ENCODE peak calls at places on chromosomes 12 and 14, in five cellular contexts. R, N, A, W and T are unnamed samples.

GRCh38 chr12:56634242-56634836 is 4.2 kb upstream of the BAZ2A start:
- DNase-seq in R (peak), N (peak), A (peak), W (no peak), T (peak)

GRCh38 chr14:60188115-60188514 is 22.9 kb upstream of the DHRS7 start:
- DNase-seq in R (no peak), N (no peak), A (no peak), W (no peak), T (peak)

GRCh38 chr12:102548543-102548942 is 68.2 kb upstream of the IGF1 start:
- DNase-seq in R (no peak), N (no peak), A (no peak), W (no peak), T (no peak)

GRCh38 chr12:63045020-63045860 is 105.8 kb downstream of the AVPR1A start:
- DNase-seq in R (no peak), N (no peak), A (no peak), W (no peak), T (peak)

GRCh38 chr12:119308743-119309456 is 25.6 kb upstream of the CCDC60 start:
- DNase-seq in R (peak), N (peak), A (no peak), W (no peak), T (no peak)

GRCh38 chr12:107320929-107321618 is 227.7 kb upstream of the CRY1 start:
- DNase-seq in R (peak), N (peak), A (no peak), W (no peak), T (no peak)

GRCh38 chr12:20815573-20815972 is 5.1 kb downstream of the SLCO1B3 start:
- DNase-seq in R (no peak), N (no peak), A (no peak), W (no peak), T (no peak)

GRCh38 chr12:132030367-132031038 is 80.8 kb downstream of the EP400 start:
- DNase-seq in R (no peak), N (no peak), A (no peak), W (no peak), T (no peak)

GRCh38 chr12:109715310-109716091 is 1.9 kb downstream of the FAM222A start:
- DNase-seq in R (peak), N (peak), A (no peak), W (no peak), T (peak)

GRCh38 chr14:48398675-48399282 is 723.4 kb upstream of the MDGA2 start:
- DNase-seq in R (no peak), N (peak), A (peak), W (no peak), T (peak)

GRCh38 chr14:91931478-91932088 is 15.9 kb downstream of the FBLN5 start:
- DNase-seq in R (no peak), N (no peak), A (no peak), W (no peak), T (no peak)

GRCh38 chr12:21337453-21337852 is 2.7 kb upstream of the SLCO1A2 start:
- DNase-seq in R (no peak), N (no peak), A (no peak), W (no peak), T (no peak)

GRCh38 chr12:17344649-17345048 is 738.7 kb upstream of the LMO3 start:
- DNase-seq in R (no peak), N (peak), A (no peak), W (no peak), T (no peak)

GRCh38 chr12:93571360-93571853 is 1.1 kb upstream of the SOCS2 start:
- DNase-seq in R (peak), N (peak), A (peak), W (no peak), T (peak)

GRCh38 chr12:131536337-131536736 is 174.6 kb upstream of the SFSWAP start:
- DNase-seq in R (no peak), N (no peak), A (no peak), W (no peak), T (no peak)

GRCh38 chr12:46647034-46647433 is 178.8 kb downstream of the SLC38A4 start:
- DNase-seq in R (no peak), N (no peak), A (no peak), W (no peak), T (no peak)

GRCh38 chr12:114703060-114703493 is 19.1 kb upstream of the TBX3 start:
- DNase-seq in R (no peak), N (peak), A (peak), W (no peak), T (no peak)

GRCh38 chr12:46489951-46490388 is 117.4 kb upstream of the SLC38A2 start:
- DNase-seq in R (no peak), N (no peak), A (peak), W (no peak), T (no peak)

GRCh38 chr12:55675671-55676070 is 32.0 kb downstream of the ITGA7 start:
- DNase-seq in R (no peak), N (no peak), A (no peak), W (no peak), T (no peak)

GRCh38 chr14:90454041-90455000 is 57.5 kb downstream of the CALM1 start:
- DNase-seq in R (peak), N (peak), A (peak), W (no peak), T (peak)

GRCh38 chr14:87615822-87616679 is 376.9 kb downstream of the GALC start:
- DNase-seq in R (peak), N (peak), A (peak), W (no peak), T (peak)

GRCh38 chr12:85781751-85782150 is 54.5 kb downstream of the RASSF9 start:
- DNase-seq in R (no peak), N (no peak), A (no peak), W (no peak), T (no peak)

GRCh38 chr12:121120323-121120722 is 12.4 kb upstream of the P2RX7 start:
- DNase-seq in R (no peak), N (no peak), A (no peak), W (no peak), T (no peak)

GRCh38 chr12:67650528-67651379 is 2.2 kb downstream of the DYRK2 start:
- DNase-seq in R (no peak), N (no peak), A (no peak), W (no peak), T (no peak)

GRCh38 chr12:62632521-62632920 is 165.9 kb downstream of the MON2 start:
- DNase-seq in R (peak), N (peak), A (peak), W (no peak), T (no peak)

GRCh38 chr14:50955373-50956043 is 11.2 kb upstream of the PYGL start:
- DNase-seq in R (peak), N (peak), A (peak), W (no peak), T (peak)

GRCh38 chr14:51019089-51019488 is 74.8 kb upstream of the PYGL start:
- DNase-seq in R (no peak), N (no peak), A (no peak), W (no peak), T (no peak)

GRCh38 chr14:44803239-44803905 is 158.4 kb downstream of the KLHL28 start:
- DNase-seq in R (no peak), N (peak), A (peak), W (peak), T (peak)

GRCh38 chr12:92094751-92095161 is 50.9 kb downstream of the BTG1 start:
- DNase-seq in R (no peak), N (peak), A (no peak), W (no peak), T (no peak)

GRCh38 chr12:121964813-121965643 is 46.6 kb downstream of the CFAP251 start:
- DNase-seq in R (no peak), N (no peak), A (no peak), W (no peak), T (no peak)

GRCh38 chr14:31510222-31510621 is 22.4 kb upstream of the GPR33 start:
- DNase-seq in R (no peak), N (peak), A (peak), W (no peak), T (peak)

GRCh38 chr14:32038876-32039275 is 38.2 kb upstream of the ARHGAP5 start:
- DNase-seq in R (no peak), N (no peak), A (no peak), W (no peak), T (no peak)

GRCh38 chr12:8572507-8572906 is 31.8 kb upstream of the CLEC4E start:
- DNase-seq in R (no peak), N (no peak), A (no peak), W (no peak), T (no peak)

GRCh38 chr14:79841433-79841832 is 369.9 kb downstream of the DIO2 start:
- DNase-seq in R (no peak), N (no peak), A (no peak), W (no peak), T (no peak)

GRCh38 chr14:22282429-22282828 is 306.6 kb downstream of the DAD1 start:
- DNase-seq in R (no peak), N (no peak), A (no peak), W (no peak), T (no peak)

GRCh38 chr12:10190558-10191388 is 11.9 kb downstream of the TMEM52B start:
- DNase-seq in R (peak), N (peak), A (peak), W (no peak), T (peak)

GRCh38 chr12:113678222-113678621 is 206.6 kb upstream of the LHX5 start:
- DNase-seq in R (no peak), N (no peak), A (no peak), W (no peak), T (peak)

GRCh38 chr12:124096109-124096508 is 123.1 kb downstream of the ZNF664 start:
- DNase-seq in R (no peak), N (no peak), A (no peak), W (no peak), T (no peak)

GRCh38 chr14:105605501-105606304 is 79.3 kb downstream of the TMEM121 start:
- DNase-seq in R (no peak), N (no peak), A (no peak), W (no peak), T (no peak)

GRCh38 chr14:75181426-75182062 is 5.1 kb upstream of the TMED10 start:
- DNase-seq in R (no peak), N (no peak), A (peak), W (no peak), T (no peak)

GRCh38 chr14:75175677-75176141 is 703 bp downstream of the TMED10 start:
- DNase-seq in R (no peak), N (no peak), A (no peak), W (no peak), T (no peak)

GRCh38 chr14:75174066-75174465 is 2.3 kb downstream of the TMED10 start:
- DNase-seq in R (no peak), N (no peak), A (no peak), W (no peak), T (no peak)

GRCh38 chr14:75170797-75171196 is 5.6 kb downstream of the TMED10 start:
- DNase-seq in R (no peak), N (no peak), A (no peak), W (no peak), T (no peak)

GRCh38 chr14:75176142-75176820 is at the start of gene TMED10:
- DNase-seq in R (peak), N (peak), A (peak), W (no peak), T (peak)
- TF ChIP-seq CREB1 in R (no peak), N (peak), A (no peak), W (peak), T (peak)

GRCh38 chr12:89507015-89507824 is 17.4 kb downstream of the GALNT4 start:
- DNase-seq in R (no peak), N (no peak), A (peak), W (no peak), T (no peak)
- TF ChIP-seq CREB1 in R (no peak), N (no peak), A (no peak), W (no peak), T (no peak)

GRCh38 chr14:72948481-72949138 is 22.3 kb downstream of the DCAF4 start:
- DNase-seq in R (peak), N (peak), A (peak), W (peak), T (peak)
- TF ChIP-seq CREB1 in R (no peak), N (no peak), A (no peak), W (no peak), T (no peak)

GRCh38 chr14:67532998-67533753 is at the start of gene PLEKHH1:
- DNase-seq in R (peak), N (peak), A (peak), W (no peak), T (peak)

GRCh38 chr14:67529947-67530935 is 2.8 kb upstream of the PLEKHH1 start:
- DNase-seq in R (no peak), N (no peak), A (no peak), W (no peak), T (no peak)

GRCh38 chr14:67536087-67536486 is 3.0 kb downstream of the PLEKHH1 start:
- DNase-seq in R (no peak), N (no peak), A (no peak), W (no peak), T (no peak)

GRCh38 chr14:67532606-67532997 is 488 bp upstream of the PLEKHH1 start:
- DNase-seq in R (no peak), N (no peak), A (no peak), W (no peak), T (no peak)

DNA sequence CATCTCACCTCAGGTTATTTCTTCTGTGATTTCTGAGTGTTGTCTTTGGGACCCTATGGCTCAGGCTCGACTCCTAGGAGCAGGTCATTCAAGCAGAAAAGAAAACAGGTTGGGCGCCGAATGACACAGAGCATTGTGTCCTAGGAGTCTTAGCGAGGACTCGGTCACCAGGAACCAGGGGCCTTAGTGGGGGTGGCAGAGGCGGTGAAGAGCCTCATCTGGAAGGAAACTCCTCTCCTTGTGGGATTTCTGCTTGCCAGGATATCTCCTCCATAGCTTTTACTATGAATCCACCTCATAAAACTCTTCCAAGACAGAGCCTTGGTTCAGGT is 630 bp downstream of the PLEKHH1 start:
- DNase-seq in R (no peak), N (no peak), A (no peak), W (no peak), T (no peak)
- TF ChIP-seq CREB1 in R (no peak), N (no peak), A (no peak), W (no peak), T (no peak)

DNA sequence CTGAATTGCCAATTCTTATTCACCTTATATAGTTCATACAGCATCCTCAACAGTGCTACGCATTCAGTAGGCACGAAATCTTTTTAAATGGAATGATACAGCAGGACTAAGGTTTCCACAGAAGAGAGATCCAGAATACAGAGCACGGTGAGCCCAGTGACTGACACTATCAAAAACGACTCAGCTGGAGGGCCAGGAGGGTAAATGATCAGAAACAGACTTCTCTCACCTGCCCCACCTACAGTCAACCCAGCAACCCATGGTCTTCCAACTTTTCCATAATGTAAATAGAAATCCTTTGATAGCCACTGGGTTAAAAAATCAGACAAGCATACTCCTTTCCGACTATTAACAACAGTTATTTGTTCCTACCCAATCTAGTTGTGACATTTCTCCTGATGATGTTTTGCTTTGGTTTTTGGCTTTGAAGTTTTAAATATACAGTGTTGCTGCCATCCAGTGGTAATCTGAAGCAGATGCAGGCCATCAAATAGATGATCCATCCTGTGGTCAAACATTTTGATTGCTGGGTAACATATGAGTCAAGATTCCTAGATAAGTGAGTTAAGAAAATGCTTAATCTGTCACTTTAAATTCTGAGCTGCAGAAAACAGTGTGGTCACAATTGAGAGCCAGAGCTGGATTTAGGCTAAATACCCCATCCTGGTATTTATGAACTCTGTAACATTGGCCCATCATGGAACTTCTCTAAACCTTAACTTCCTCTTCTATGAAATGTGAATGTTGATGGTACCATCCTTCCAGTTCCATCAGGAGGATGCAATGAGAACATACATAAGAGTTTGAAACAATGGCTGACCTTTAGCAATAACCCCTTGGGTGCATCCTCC is 42.0 kb downstream of the GPHB5 start:
- DNase-seq in R (no peak), N (peak), A (peak), W (no peak), T (peak)
- TF ChIP-seq CREB1 in R (no peak), N (no peak), A (no peak), W (no peak), T (no peak)

GRCh38 chr12:87827638-87828264 is 201.4 kb downstream of the C12orf50 start:
- DNase-seq in R (no peak), N (no peak), A (no peak), W (no peak), T (no peak)
- TF ChIP-seq CREB1 in R (no peak), N (no peak), A (no peak), W (no peak), T (no peak)

DNA sequence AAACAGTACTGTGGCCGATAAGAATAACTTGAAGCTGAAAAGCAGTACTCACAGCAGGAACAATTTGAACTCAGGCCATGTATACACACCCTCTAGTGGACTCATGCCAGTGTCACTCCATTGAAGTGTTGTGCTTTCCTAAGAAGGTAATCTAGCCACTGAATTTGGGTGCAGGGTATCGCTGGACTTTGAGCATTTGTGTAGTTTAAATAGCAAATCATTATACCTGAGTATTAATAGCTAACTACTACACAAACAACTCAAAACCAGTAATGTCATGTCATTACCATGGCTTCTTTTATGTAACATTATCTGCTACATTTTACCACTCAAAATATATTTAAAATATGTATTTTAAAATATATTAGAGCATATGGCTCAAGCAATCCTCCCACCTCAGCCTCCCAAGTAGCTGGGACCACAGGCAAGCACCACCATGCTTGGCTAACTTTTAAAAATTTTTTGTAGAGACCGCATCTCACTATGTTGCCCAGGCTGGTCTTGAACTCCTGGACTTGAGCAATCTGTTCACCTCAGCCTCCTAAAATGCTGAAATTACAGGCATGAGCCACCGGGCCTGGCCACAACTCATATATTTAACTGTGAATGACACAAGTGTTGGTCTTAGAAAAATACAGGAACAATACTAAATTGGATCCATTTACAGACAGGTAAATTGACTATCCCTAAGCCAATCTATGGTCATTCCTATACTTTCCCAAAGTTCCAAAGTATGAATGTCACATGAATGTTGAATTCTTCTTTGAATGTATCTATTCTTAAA is 25.6 kb upstream of the ARID4A start:
- DNase-seq in R (no peak), N (peak), A (peak), W (no peak), T (peak)
- TF ChIP-seq CREB1 in R (no peak), N (no peak), A (no peak), W (no peak), T (no peak)

DNA sequence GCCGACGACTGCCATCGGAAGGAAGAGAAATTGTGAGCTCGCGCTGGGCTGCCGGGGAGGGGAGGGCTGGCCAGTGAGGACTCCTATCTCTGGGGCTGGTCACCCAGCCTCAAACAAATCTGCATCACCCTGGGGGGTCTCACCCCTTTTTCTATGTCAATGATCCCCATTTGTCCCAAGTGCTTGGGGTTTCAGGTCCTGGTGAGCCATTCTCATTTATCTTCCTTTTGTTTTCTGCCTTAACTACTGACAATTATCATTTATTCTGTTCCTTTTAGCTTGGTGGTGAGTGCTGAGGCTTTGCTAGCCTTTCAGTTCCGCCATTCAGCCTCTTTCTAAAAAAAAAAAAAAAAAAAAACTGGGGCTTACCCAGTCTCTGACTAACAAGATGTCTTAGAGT is 22.8 kb upstream of the USP44 start:
- DNase-seq in R (peak), N (peak), A (no peak), W (no peak), T (no peak)
- TF ChIP-seq CREB1 in R (no peak), N (no peak), A (no peak), W (no peak), T (no peak)

GRCh38 chr14:39174560-39175444 is at the start of gene PNN:
- DNase-seq in R (peak), N (peak), A (peak), W (peak), T (peak)

GRCh38 chr14:39175445-39176262 is 600 bp downstream of the PNN start:
- DNase-seq in R (peak), N (peak), A (peak), W (no peak), T (peak)

GRCh38 chr14:39176263-39177167 is 1.5 kb downstream of the PNN start:
- DNase-seq in R (no peak), N (no peak), A (no peak), W (no peak), T (no peak)

GRCh38 chr14:39179042-39179441 is 4.0 kb downstream of the PNN start:
- DNase-seq in R (no peak), N (no peak), A (no peak), W (no peak), T (no peak)

DNA sequence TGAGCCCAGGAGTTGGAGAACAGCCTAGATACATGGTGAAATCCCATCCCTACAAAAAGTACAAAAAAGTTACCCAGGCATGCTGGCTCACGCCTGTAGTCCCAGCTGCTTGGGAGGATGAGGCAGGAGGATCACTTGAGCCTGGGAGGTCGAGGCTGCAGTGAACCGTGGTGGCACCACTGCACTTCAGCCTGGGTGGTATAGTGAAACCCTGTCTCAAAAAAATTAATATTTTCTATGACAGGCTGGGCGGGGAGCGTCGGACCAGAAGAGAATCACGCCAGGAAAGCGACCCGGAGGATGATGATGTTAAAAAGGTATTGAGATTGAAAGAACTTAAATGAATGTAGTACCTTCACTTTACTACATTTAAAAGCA is 2.1 kb downstream of the PNN start:
- DNase-seq in R (no peak), N (no peak), A (no peak), W (no peak), T (no peak)
- TF ChIP-seq CREB1 in R (no peak), N (no peak), A (no peak), W (no peak), T (no peak)